ENCODE peak calls at places on chromosomes 5 and 9, in nine cellular contexts. X, T, Z, V, Y, L, E, D and I are unnamed samples.

GRCh38 chr5:24644757-24645156 is at the start of gene CDH10:
- DNase-seq in Y (peak; percentile 79), X (no peak), V (no peak), Z (peak; percentile 19), E (peak; percentile 26), L (no peak), D (peak; percentile 97), T (no peak), I (no peak)

GRCh38 chr5:72458407-72458806 is 48.8 kb downstream of the ZNF366 start:
- DNase-seq in T (no peak), D (no peak), V (no peak), E (no peak), L (no peak), X (no peak), Y (no peak), Z (no peak), I (no peak)

GRCh38 chr5:154366353-154366752 is 79.4 kb upstream of the SAP30L start:
- DNase-seq in Y (no peak), D (no peak), T (no peak), V (no peak), X (no peak), L (no peak), E (no peak), Z (no peak), I (no peak)

GRCh38 chr9:131773911-131774379 is 34.1 kb upstream of the RAPGEF1 start:
- DNase-seq in T (no peak), D (peak; percentile 69), E (peak; percentile 63), X (peak; percentile 74), Y (peak; percentile 94), L (peak; percentile 11), V (no peak), Z (peak; percentile 60), I (no peak)

GRCh38 chr5:112070022-112070421 is 313.0 kb upstream of the NREP start:
- DNase-seq in Y (no peak), L (no peak), D (peak; percentile 17), E (no peak), Z (no peak), X (no peak), T (no peak), V (no peak), I (no peak)

GRCh38 chr9:12708562-12709298 is 15.5 kb downstream of the TYRP1 start:
- DNase-seq in Y (no peak), D (no peak), Z (no peak), X (no peak), T (no peak), E (no peak), L (no peak), V (no peak), I (no peak)

GRCh38 chr9:70064496-70064895 is 20.8 kb downstream of the MAMDC2 start:
- DNase-seq in Z (no peak), L (no peak), D (no peak), E (no peak), Y (no peak), V (no peak), X (no peak), T (no peak), I (no peak)

GRCh38 chr9:9754186-9754585 is 858.6 kb downstream of the PTPRD start:
- DNase-seq in V (no peak), Y (no peak), T (no peak), L (no peak), E (no peak), Z (no peak), X (no peak), D (no peak), I (no peak)

GRCh38 chr5:68114641-68115040 is 100.9 kb upstream of the PIK3R1 start:
- DNase-seq in V (no peak), D (no peak), L (no peak), T (no peak), Z (no peak), Y (no peak), X (no peak), E (no peak), I (no peak)

GRCh38 chr5:149826574-149826973 is 96.5 kb downstream of the PPARGC1B start:
- DNase-seq in V (no peak), T (no peak), Z (peak; percentile 75), Y (no peak), X (peak; percentile 52), D (no peak), L (no peak), E (no peak), I (no peak)

GRCh38 chr5:122759310-122759709 is 15.6 kb upstream of the SNX2 start:
- DNase-seq in D (no peak), L (no peak), E (no peak), T (no peak), Z (no peak), X (no peak), Y (no peak), V (no peak), I (no peak)

GRCh38 chr5:43602818-43603534 is at the start of gene NNT:
- DNase-seq in X (peak; percentile 77), T (peak; percentile 89), E (peak; percentile 84), Z (peak; percentile 89), L (peak; percentile 84), D (peak; percentile 83), Y (peak; percentile 78), V (peak; percentile 75), I (peak; percentile 64)

GRCh38 chr9:23648651-23649050 is 177.4 kb downstream of the ELAVL2 start:
- DNase-seq in Y (no peak), Z (no peak), L (no peak), T (no peak), E (no peak), V (no peak), X (no peak), D (no peak), I (no peak)

GRCh38 chr9:14768561-14769234 is 46.2 kb upstream of the CER1 start:
- DNase-seq in D (peak; percentile 81), X (no peak), L (no peak), Y (peak; percentile 59), T (no peak), Z (no peak), V (no peak), E (peak; percentile 15), I (no peak)

GRCh38 chr5:158751961-158752655 is 347.6 kb downstream of the EBF1 start:
- DNase-seq in Y (no peak), Z (no peak), L (no peak), E (no peak), X (no peak), D (no peak), V (no peak), T (no peak), I (no peak)

GRCh38 chr9:126491256-126491879 is 122.4 kb upstream of the LMX1B start:
- DNase-seq in Z (no peak), L (peak; percentile 43), X (peak; percentile 55), D (peak; percentile 78), E (peak; percentile 40), Y (peak; percentile 76), T (no peak), V (no peak), I (no peak)

GRCh38 chr9:134983094-134983493 is 65.4 kb upstream of the FCN1 start:
- DNase-seq in X (no peak), Y (peak; percentile 32), D (peak; percentile 80), E (peak; percentile 13), L (no peak), V (no peak), Z (peak; percentile 53), T (peak; percentile 55), I (peak; percentile 48)

GRCh38 chr9:134333234-134333873 is 7.1 kb downstream of the RXRA start:
- DNase-seq in D (no peak), E (peak; percentile 61), T (peak; percentile 50), Z (peak; percentile 45), V (no peak), Y (no peak), X (no peak), L (peak; percentile 87), I (no peak)

DNA sequence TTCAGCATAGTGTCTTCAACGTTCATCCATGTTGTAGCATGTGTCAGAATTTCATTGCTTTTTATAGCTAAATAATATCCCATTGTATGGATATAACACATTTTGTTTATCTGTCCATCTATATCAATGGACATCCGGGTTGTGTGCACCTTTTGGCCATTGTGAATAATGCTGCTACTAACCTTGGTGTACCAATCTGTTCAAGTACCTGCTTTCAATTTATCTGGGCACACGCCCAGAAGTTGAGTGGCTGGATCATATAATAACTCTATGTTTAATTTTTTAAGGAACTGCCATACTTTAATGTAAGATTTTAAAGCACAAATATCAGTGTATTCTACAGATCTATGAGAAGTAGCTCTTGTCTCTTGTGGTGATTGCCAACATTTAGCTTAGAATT is 43.5 kb downstream of the SCAI start:
- DNase-seq in L (no peak), V (no peak), D (no peak), T (peak; percentile 63), E (peak; percentile 18), X (no peak), Z (no peak), Y (no peak), I (no peak)
- H3K36me3 ChIP-seq in L (no peaks in the 10 kb centered on the region), V (no peaks in the 10 kb centered on the region), D (no peaks in the 10 kb centered on the region), T (no peaks in the 10 kb centered on the region), E (no peaks in the 10 kb centered on the region), X (no peaks in the 10 kb centered on the region), Z (no peaks in the 10 kb centered on the region), Y (no peaks in the 10 kb centered on the region), I (no peaks in the 10 kb centered on the region)

GRCh38 chr5:98904786-98905185 is 24.0 kb downstream of the CHD1 start:
- DNase-seq in X (no peak), Y (no peak), L (no peak), Z (no peak), D (no peak), V (no peak), E (no peak), T (no peak), I (no peak)

GRCh38 chr5:98907951-98908350 is 20.9 kb downstream of the CHD1 start:
- DNase-seq in Y (no peak), D (peak; percentile 11), Z (no peak), T (no peak), V (no peak), X (no peak), E (no peak), L (no peak), I (no peak)

GRCh38 chr5:98909363-98909762 is 19.4 kb downstream of the CHD1 start:
- DNase-seq in E (no peak), Y (no peak), X (no peak), V (no peak), T (no peak), L (no peak), Z (no peak), D (no peak), I (no peak)

GRCh38 chr5:98906756-98907355 is 22.0 kb downstream of the CHD1 start:
- DNase-seq in L (no peak), D (no peak), T (no peak), E (no peak), X (no peak), Z (no peak), Y (no peak), V (no peak), I (no peak)

GRCh38 chr5:98905857-98906688 is 22.7 kb downstream of the CHD1 start:
- DNase-seq in X (no peak), V (no peak), Y (peak; percentile 31), D (peak; percentile 72), E (no peak), Z (no peak), L (no peak), T (no peak), I (no peak)
- TF ChIP-seq CTCF in X (peak; percentile 83), V (peak; percentile 80), Y (peak; percentile 61), D (no peak), E (peak; percentile 85), Z (peak; percentile 74), L (peak; percentile 79), T (peak; percentile 72), I (peak; percentile 33)

GRCh38 chr5:94771742-94772141 is 153.3 kb downstream of the SLF1 start:
- DNase-seq in D (peak; percentile 30), V (no peak), L (no peak), T (no peak), Y (no peak), X (no peak), E (no peak), Z (no peak), I (no peak)
- H3K4me1 ChIP-seq in D (no peaks in the 10 kb centered on the region), V (no peaks in the 10 kb centered on the region), L (no peaks in the 10 kb centered on the region), T (no peaks in the 10 kb centered on the region), Y (no peaks in the 10 kb centered on the region), X (no peaks in the 10 kb centered on the region), E (no peaks in the 10 kb centered on the region), Z (no peaks in the 10 kb centered on the region), I (no peaks in the 10 kb centered on the region)

GRCh38 chr9:113179839-113180238 is 29.0 kb downstream of the SLC31A2 start:
- DNase-seq in Z (no peak), V (no peak), L (no peak), D (no peak), Y (no peak), T (no peak), E (no peak), X (no peak), I (no peak)
- H3K36me3 ChIP-seq in Z (peaks cover 98% of the 10 kb centered on the region), V (no peaks in the 10 kb centered on the region), L (peaks cover 5% of the 10 kb centered on the region), D (peaks cover 23% of the 10 kb centered on the region), Y (peaks cover 63% of the 10 kb centered on the region), T (peaks cover 86% of the 10 kb centered on the region), E (peaks cover 5% of the 10 kb centered on the region), X (peaks cover 6% of the 10 kb centered on the region), I (peaks cover 23% of the 10 kb centered on the region)